ENCODE peak calls at places on chromosomes 13 and 19, in seven cellular contexts. One of them, this sample, is unnamed.
A peak's percentile ranks its signal among the peaks of the same experiment; 100 is the strongest.

GRCh38 chr13:18212873-18213272 is 968.8 kb downstream of the TUBA3C start:
- DNase-seq in GM12865: no peak
- DNase-seq in ascending aorta: no peak
- DNase-seq in left ventricle myocardium inferior: no peak
- DNase-seq in AG04449: no peak
- DNase-seq in thoracic aorta: peak; percentile 77
- DNase-seq in left lung: no peak
- DNase-seq in this sample: no peak

GRCh38 chr13:106680796-106681482 is 113.0 kb upstream of the ARGLU1 start:
- DNase-seq in thoracic aorta: no peak
- DNase-seq in GM12865: no peak
- DNase-seq in AG04449: no peak
- DNase-seq in left lung: no peak
- DNase-seq in ascending aorta: no peak
- DNase-seq in left ventricle myocardium inferior: no peak
- DNase-seq in this sample: no peak

GRCh38 chr13:32381539-32381938 is 46.4 kb downstream of the N4BP2L1 start:
- DNase-seq in left lung: no peak
- DNase-seq in ascending aorta: no peak
- DNase-seq in left ventricle myocardium inferior: no peak
- DNase-seq in GM12865: peak; percentile 45
- DNase-seq in thoracic aorta: no peak
- DNase-seq in AG04449: no peak
- DNase-seq in this sample: no peak

GRCh38 chr13:75650991-75651390 is 14.9 kb downstream of the LMO7 start:
- DNase-seq in ascending aorta: no peak
- DNase-seq in GM12865: no peak
- DNase-seq in thoracic aorta: no peak
- DNase-seq in AG04449: no peak
- DNase-seq in left lung: no peak
- DNase-seq in left ventricle myocardium inferior: no peak
- DNase-seq in this sample: no peak

GRCh38 chr19:43467730-43468129 is 2.3 kb upstream of the LYPD3 start:
- DNase-seq in AG04449: no peak
- DNase-seq in left ventricle myocardium inferior: no peak
- DNase-seq in GM12865: no peak
- DNase-seq in thoracic aorta: no peak
- DNase-seq in left lung: no peak
- DNase-seq in ascending aorta: no peak
- DNase-seq in this sample: no peak

GRCh38 chr19:28500982-28501633 is 711.8 kb downstream of the UQCRFS1 start:
- DNase-seq in left ventricle myocardium inferior: no peak
- DNase-seq in left lung: no peak
- DNase-seq in thoracic aorta: no peak
- DNase-seq in GM12865: no peak
- DNase-seq in ascending aorta: no peak
- DNase-seq in AG04449: no peak
- DNase-seq in this sample: no peak

GRCh38 chr13:94248454-94249233 is 230.8 kb downstream of the DCT start:
- DNase-seq in left lung: no peak
- DNase-seq in AG04449: no peak
- DNase-seq in GM12865: no peak
- DNase-seq in ascending aorta: no peak
- DNase-seq in left ventricle myocardium inferior: no peak
- DNase-seq in thoracic aorta: no peak
- DNase-seq in this sample: no peak

GRCh38 chr13:35716186-35716585 is 239.7 kb upstream of the MAB21L1 start:
- DNase-seq in left ventricle myocardium inferior: no peak
- DNase-seq in thoracic aorta: no peak
- DNase-seq in AG04449: no peak
- DNase-seq in left lung: peak; percentile 38
- DNase-seq in GM12865: peak; percentile 8
- DNase-seq in ascending aorta: no peak
- DNase-seq in this sample: no peak

GRCh38 chr19:52635786-52636570 is 2.2 kb downstream of the ZNF83 start:
- DNase-seq in GM12865: no peak
- DNase-seq in left lung: no peak
- DNase-seq in AG04449: no peak
- DNase-seq in left ventricle myocardium inferior: no peak
- DNase-seq in ascending aorta: no peak
- DNase-seq in thoracic aorta: no peak
- DNase-seq in this sample: no peak

GRCh38 chr13:32302461-32302860 is 12.7 kb downstream of the ZAR1L start:
- DNase-seq in thoracic aorta: no peak
- DNase-seq in left ventricle myocardium inferior: no peak
- DNase-seq in left lung: no peak
- DNase-seq in GM12865: no peak
- DNase-seq in ascending aorta: no peak
- DNase-seq in AG04449: no peak
- DNase-seq in this sample: no peak

GRCh38 chr13:97477824-97478223 is 43.9 kb downstream of the RAP2A start:
- DNase-seq in GM12865: no peak
- DNase-seq in ascending aorta: no peak
- DNase-seq in left lung: no peak
- DNase-seq in thoracic aorta: no peak
- DNase-seq in left ventricle myocardium inferior: no peak
- DNase-seq in AG04449: no peak
- DNase-seq in this sample: no peak
- TF ChIP-seq CTCF in GM12865: no peak
- TF ChIP-seq CTCF in ascending aorta: no peak
- TF ChIP-seq CTCF in left lung: no peak
- TF ChIP-seq CTCF in thoracic aorta: no peak
- TF ChIP-seq CTCF in left ventricle myocardium inferior: no peak
- TF ChIP-seq CTCF in AG04449: no peak
- TF ChIP-seq CTCF in this sample: no peak

DNA sequence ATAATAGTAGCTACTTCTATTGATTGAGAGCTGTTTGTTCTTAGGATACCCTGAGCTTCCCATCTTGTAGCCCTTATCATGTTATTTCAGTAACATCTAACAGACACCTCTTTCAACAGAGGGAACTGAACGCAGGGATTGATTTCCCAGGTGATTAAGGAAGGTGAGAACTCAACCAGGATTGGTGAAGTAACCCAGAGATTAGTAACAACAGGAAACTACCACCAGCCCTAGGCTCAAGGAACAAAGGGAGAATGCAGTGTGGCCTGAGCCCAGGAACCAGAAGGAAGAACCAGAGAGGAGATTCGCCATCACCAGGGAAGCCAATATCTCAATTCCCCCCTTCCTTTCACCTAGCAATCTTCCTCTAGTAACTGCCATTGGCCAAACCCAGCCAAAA is 8.5 kb downstream of the DHRS12 start:
- DNase-seq in GM12865: no peak
- DNase-seq in left lung: no peak
- DNase-seq in AG04449: no peak
- DNase-seq in thoracic aorta: no peak
- DNase-seq in ascending aorta: no peak
- DNase-seq in left ventricle myocardium inferior: no peak
- DNase-seq in this sample: no peak
- TF ChIP-seq CTCF in GM12865: no peak
- TF ChIP-seq CTCF in left lung: no peak
- TF ChIP-seq CTCF in AG04449: no peak
- TF ChIP-seq CTCF in thoracic aorta: no peak
- TF ChIP-seq CTCF in ascending aorta: no peak
- TF ChIP-seq CTCF in left ventricle myocardium inferior: no peak
- TF ChIP-seq CTCF in this sample: no peak

GRCh38 chr19:10001899-10002298 is 8.4 kb downstream of the COL5A3 start:
- DNase-seq in AG04449: no peak
- DNase-seq in GM12865: no peak
- DNase-seq in thoracic aorta: no peak
- DNase-seq in left lung: no peak
- DNase-seq in left ventricle myocardium inferior: peak; percentile 63
- DNase-seq in ascending aorta: no peak
- DNase-seq in this sample: no peak
- TF ChIP-seq CTCF in AG04449: peak; percentile 60
- TF ChIP-seq CTCF in GM12865: peak; percentile 34
- TF ChIP-seq CTCF in thoracic aorta: no peak
- TF ChIP-seq CTCF in left lung: no peak
- TF ChIP-seq CTCF in left ventricle myocardium inferior: peak; percentile 52
- TF ChIP-seq CTCF in ascending aorta: peak; percentile 21
- TF ChIP-seq CTCF in this sample: peak; percentile 48

DNA sequence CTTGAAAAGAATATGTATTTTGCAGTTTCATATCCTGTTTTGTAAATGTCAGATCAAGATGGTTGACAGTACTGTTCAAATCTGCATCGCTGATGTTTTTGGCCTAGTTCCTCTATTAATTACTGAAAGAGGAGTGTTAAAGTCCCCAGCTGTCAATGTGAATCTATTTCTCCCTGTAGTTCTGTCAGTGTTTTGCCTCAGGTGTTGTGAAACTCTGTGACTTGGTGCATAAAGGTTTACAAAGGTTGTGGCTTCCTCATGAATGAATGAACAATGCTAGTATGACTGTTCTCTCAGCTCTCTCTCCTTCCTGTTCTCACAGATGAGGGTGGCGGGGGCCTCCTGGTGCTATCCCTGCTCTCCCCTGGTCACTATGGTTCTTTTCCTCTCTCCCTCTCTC is 142.4 kb downstream of the MYCBP2 start:
- DNase-seq in ascending aorta: no peak
- DNase-seq in thoracic aorta: no peak
- DNase-seq in AG04449: no peak
- DNase-seq in left ventricle myocardium inferior: no peak
- DNase-seq in left lung: no peak
- DNase-seq in GM12865: peak; percentile 87
- DNase-seq in this sample: no peak
- TF ChIP-seq CTCF in ascending aorta: no peak
- TF ChIP-seq CTCF in thoracic aorta: no peak
- TF ChIP-seq CTCF in AG04449: no peak
- TF ChIP-seq CTCF in left ventricle myocardium inferior: no peak
- TF ChIP-seq CTCF in left lung: no peak
- TF ChIP-seq CTCF in GM12865: no peak
- TF ChIP-seq CTCF in this sample: no peak

DNA sequence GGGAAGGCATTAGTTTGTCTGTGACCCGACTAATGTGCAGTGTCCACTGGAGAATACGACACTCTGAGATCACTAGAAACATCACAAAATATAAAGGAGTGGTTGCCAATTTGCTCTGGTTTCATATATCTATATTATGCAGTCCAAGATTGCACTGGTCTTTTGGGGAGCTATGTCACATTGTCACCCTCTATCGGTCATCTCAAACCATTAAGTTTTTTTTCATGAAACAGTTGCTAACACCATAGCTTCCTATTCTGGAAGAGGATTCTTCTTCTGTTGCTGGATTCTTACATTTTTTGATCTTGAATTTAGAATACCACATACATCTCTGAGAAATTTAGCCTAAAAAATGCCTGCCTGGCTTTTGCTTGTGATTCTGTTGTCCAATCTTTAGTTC is 168.6 kb downstream of the LACC1 start:
- DNase-seq in left lung: no peak
- DNase-seq in left ventricle myocardium inferior: no peak
- DNase-seq in thoracic aorta: no peak
- DNase-seq in AG04449: no peak
- DNase-seq in ascending aorta: no peak
- DNase-seq in GM12865: peak; percentile 24
- DNase-seq in this sample: no peak
- TF ChIP-seq CTCF in left lung: no peak
- TF ChIP-seq CTCF in left ventricle myocardium inferior: peak; percentile 39
- TF ChIP-seq CTCF in thoracic aorta: no peak
- TF ChIP-seq CTCF in AG04449: no peak
- TF ChIP-seq CTCF in ascending aorta: no peak
- TF ChIP-seq CTCF in GM12865: peak; percentile 49
- TF ChIP-seq CTCF in this sample: peak; percentile 26

DNA sequence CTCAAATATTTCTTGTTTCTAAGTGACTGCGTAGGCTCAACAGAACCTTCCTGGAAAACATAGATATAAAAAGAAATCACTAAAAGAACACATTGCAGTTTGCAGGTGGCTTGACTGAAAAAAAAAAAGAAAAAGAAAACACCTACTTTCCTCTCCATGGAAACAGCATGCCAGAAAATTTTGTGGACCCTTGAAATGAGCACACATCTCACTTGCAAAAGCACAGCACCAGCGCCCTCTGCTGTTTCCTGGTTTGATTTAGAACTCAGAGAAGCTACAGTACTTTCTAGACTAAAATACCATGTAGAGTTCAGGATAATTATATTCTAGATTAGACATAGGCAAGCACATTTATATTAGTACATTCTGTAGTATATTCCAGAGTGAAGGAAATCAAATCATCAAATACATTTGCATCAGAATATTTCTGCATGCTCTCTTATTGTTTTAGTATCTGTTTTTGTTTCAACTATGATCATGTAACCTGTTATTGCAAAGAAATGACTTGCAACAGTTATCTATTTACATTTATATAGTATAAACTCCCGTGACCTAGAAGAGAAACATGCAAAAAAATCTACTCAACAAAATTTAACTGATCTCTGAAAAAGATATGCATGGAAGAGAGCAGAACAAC is 22.3 kb upstream of the XPO4 start:
- DNase-seq in left lung: peak; percentile 76
- DNase-seq in AG04449: peak; percentile 36
- DNase-seq in ascending aorta: peak; percentile 86
- DNase-seq in left ventricle myocardium inferior: peak; percentile 60
- DNase-seq in thoracic aorta: no peak
- DNase-seq in GM12865: peak; percentile 86
- DNase-seq in this sample: no peak
- TF ChIP-seq CTCF in left lung: peak; percentile 70
- TF ChIP-seq CTCF in AG04449: peak; percentile 78
- TF ChIP-seq CTCF in ascending aorta: peak; percentile 77
- TF ChIP-seq CTCF in left ventricle myocardium inferior: peak; percentile 82
- TF ChIP-seq CTCF in thoracic aorta: peak; percentile 58
- TF ChIP-seq CTCF in GM12865: peak; percentile 73
- TF ChIP-seq CTCF in this sample: peak; percentile 87

DNA sequence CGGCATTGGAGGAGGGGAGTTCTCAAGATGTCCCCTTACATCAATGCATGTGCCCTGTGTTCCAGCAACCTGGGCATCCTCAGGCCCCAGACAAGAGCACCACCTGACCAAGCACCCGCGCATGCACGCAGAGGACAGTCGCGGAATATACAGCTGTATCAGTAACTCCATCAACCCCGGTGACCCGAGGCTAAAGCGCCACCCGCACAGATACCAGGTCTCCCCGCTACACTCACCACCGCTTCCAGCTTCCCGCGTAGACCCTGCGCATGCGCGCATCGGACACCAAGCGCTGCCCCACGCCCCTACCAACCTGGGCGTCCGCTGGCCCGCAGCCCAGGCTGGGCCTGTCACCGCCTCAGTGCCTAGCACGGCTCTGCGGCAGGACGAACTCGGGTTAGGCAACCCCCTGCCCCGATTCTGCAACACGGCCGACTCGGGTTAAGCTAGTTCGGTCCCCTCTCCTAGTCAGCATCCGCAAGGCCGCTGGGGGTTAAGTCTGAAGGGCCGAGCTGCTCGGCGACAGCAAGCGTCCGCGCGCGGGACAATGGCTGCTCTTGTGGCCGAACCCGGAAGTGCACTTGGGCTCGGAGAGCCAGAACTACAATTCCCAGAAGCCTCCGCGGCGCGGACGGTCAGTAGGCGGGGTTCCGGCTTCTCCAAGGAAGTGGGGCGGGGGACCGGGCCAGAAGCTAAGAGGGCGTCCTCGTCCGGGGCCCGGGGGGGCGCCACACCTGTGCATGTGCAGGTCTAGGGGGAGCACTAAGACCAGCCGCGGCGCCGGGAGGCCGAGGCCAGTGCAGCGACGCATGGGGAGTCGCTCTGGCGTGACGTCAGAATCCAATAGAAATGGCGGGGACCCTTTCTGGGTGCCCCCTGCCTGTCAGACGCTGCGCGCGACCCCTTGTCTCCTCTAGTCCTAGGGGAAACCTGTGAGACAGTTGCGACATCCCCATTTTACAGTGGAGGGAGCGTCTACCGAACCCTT is at the start of gene ZNF180:
- DNase-seq in left lung: peak; percentile 97
- DNase-seq in GM12865: peak; percentile 99
- DNase-seq in AG04449: peak; percentile 44
- DNase-seq in thoracic aorta: peak; percentile 76
- DNase-seq in ascending aorta: peak; percentile 95
- DNase-seq in left ventricle myocardium inferior: peak; percentile 96
- DNase-seq in this sample: peak; percentile 77
- TF ChIP-seq CTCF in left lung: peak; percentile 36
- TF ChIP-seq CTCF in GM12865: peak; percentile 18
- TF ChIP-seq CTCF in AG04449: peak; percentile 43
- TF ChIP-seq CTCF in thoracic aorta: peak; percentile 84
- TF ChIP-seq CTCF in ascending aorta: peak; percentile 48
- TF ChIP-seq CTCF in left ventricle myocardium inferior: peak; percentile 62
- TF ChIP-seq CTCF in this sample: peak; percentile 50

This sample was measured in retinal pigment epithelial cell.